ENCODE peak calls at places on chromosomes 4 and X, in seven cellular contexts. One of them, this sample, is unnamed. For H3K9me3, the result is how much of the 10 kb centered on the place peaks cover.

GRCh38 chrX:11180571-11180970 is 69.4 kb downstream of the HCCS start:
- DNase-seq in A549: no peak
- DNase-seq in ovary: no peak
- DNase-seq in stomach: no peak
- DNase-seq in transverse colon: no peak
- DNase-seq in tibial nerve: no peak
- DNase-seq in GM12878: no peak
- DNase-seq in this sample: no peak

GRCh38 chr4:177699365-177700213 is 257.4 kb upstream of the AGA start:
- DNase-seq in transverse colon: no peak
- DNase-seq in A549: no peak
- DNase-seq in tibial nerve: no peak
- DNase-seq in GM12878: no peak
- DNase-seq in ovary: no peak
- DNase-seq in stomach: no peak
- DNase-seq in this sample: no peak

GRCh38 chr4:41882622-41883347 is 52.4 kb upstream of the TMEM33 start:
- DNase-seq in ovary: no peak
- DNase-seq in A549: peak
- DNase-seq in transverse colon: no peak
- DNase-seq in stomach: peak
- DNase-seq in GM12878: no peak
- DNase-seq in tibial nerve: no peak
- DNase-seq in this sample: no peak

GRCh38 chr4:148951346-148951745 is 509.1 kb upstream of the NR3C2 start:
- DNase-seq in A549: no peak
- DNase-seq in stomach: no peak
- DNase-seq in tibial nerve: no peak
- DNase-seq in transverse colon: no peak
- DNase-seq in ovary: no peak
- DNase-seq in GM12878: no peak
- DNase-seq in this sample: no peak

GRCh38 chr4:154877110-154877760 is 96.2 kb downstream of the RBM46 start:
- DNase-seq in ovary: no peak
- DNase-seq in transverse colon: no peak
- DNase-seq in tibial nerve: no peak
- DNase-seq in A549: no peak
- DNase-seq in stomach: no peak
- DNase-seq in GM12878: no peak
- DNase-seq in this sample: no peak

GRCh38 chr4:54082168-54082567 is 17.8 kb upstream of the CHIC2 start:
- DNase-seq in GM12878: no peak
- DNase-seq in transverse colon: peak
- DNase-seq in stomach: peak
- DNase-seq in A549: peak
- DNase-seq in ovary: no peak
- DNase-seq in tibial nerve: no peak
- DNase-seq in this sample: no peak

GRCh38 chrX:40105791-40106676 is 8.3 kb upstream of the BCOR start:
- DNase-seq in A549: peak
- DNase-seq in stomach: peak
- DNase-seq in GM12878: no peak
- DNase-seq in ovary: peak
- DNase-seq in transverse colon: peak
- DNase-seq in tibial nerve: peak
- DNase-seq in this sample: peak

GRCh38 chrX:154365052-154365600 is 9.3 kb downstream of the FLNA start:
- DNase-seq in transverse colon: no peak
- DNase-seq in GM12878: no peak
- DNase-seq in ovary: no peak
- DNase-seq in tibial nerve: no peak
- DNase-seq in stomach: no peak
- DNase-seq in A549: no peak
- DNase-seq in this sample: no peak

GRCh38 chrX:124086411-124086810 is 124.9 kb downstream of the STAG2 start:
- DNase-seq in ovary: no peak
- DNase-seq in stomach: no peak
- DNase-seq in GM12878: no peak
- DNase-seq in transverse colon: no peak
- DNase-seq in A549: no peak
- DNase-seq in tibial nerve: no peak
- DNase-seq in this sample: no peak

GRCh38 chr4:175916636-175917351 is 104.7 kb upstream of the GPM6A start:
- DNase-seq in GM12878: no peak
- DNase-seq in A549: no peak
- DNase-seq in transverse colon: no peak
- DNase-seq in tibial nerve: no peak
- DNase-seq in stomach: no peak
- DNase-seq in ovary: no peak
- DNase-seq in this sample: no peak

GRCh38 chr4:188139141-188139540 is at the start of gene TRIML1:
- DNase-seq in A549: no peak
- DNase-seq in stomach: no peak
- DNase-seq in GM12878: no peak
- DNase-seq in transverse colon: no peak
- DNase-seq in ovary: no peak
- DNase-seq in tibial nerve: no peak
- DNase-seq in this sample: no peak

GRCh38 chr4:134544303-134544761 is 342.7 kb upstream of the PABPC4L start:
- DNase-seq in GM12878: no peak
- DNase-seq in transverse colon: peak
- DNase-seq in stomach: no peak
- DNase-seq in A549: no peak
- DNase-seq in ovary: no peak
- DNase-seq in tibial nerve: no peak
- DNase-seq in this sample: peak

GRCh38 chr4:81466841-81467671 is 4.7 kb downstream of the RASGEF1B start:
- DNase-seq in GM12878: peak
- DNase-seq in stomach: peak
- DNase-seq in transverse colon: peak
- DNase-seq in ovary: peak
- DNase-seq in A549: no peak
- DNase-seq in tibial nerve: peak
- DNase-seq in this sample: no peak

GRCh38 chrX:110338850-110339373 is 19.7 kb upstream of the RTL9 start:
- DNase-seq in tibial nerve: no peak
- DNase-seq in GM12878: no peak
- DNase-seq in ovary: no peak
- DNase-seq in transverse colon: no peak
- DNase-seq in stomach: peak
- DNase-seq in A549: no peak
- DNase-seq in this sample: no peak

GRCh38 chr4:180688480-180688879 is 1554.7 kb upstream of the TENM3 start:
- DNase-seq in stomach: no peak
- DNase-seq in tibial nerve: no peak
- DNase-seq in A549: no peak
- DNase-seq in GM12878: no peak
- DNase-seq in ovary: no peak
- DNase-seq in transverse colon: no peak
- DNase-seq in this sample: no peak

GRCh38 chrX:7132335-7133035 is 15.0 kb upstream of the STS start:
- DNase-seq in transverse colon: peak
- DNase-seq in ovary: no peak
- DNase-seq in stomach: peak
- DNase-seq in tibial nerve: no peak
- DNase-seq in A549: peak
- DNase-seq in GM12878: no peak
- DNase-seq in this sample: no peak

GRCh38 chr4:123573866-123574508 is 177.4 kb downstream of the SPRY1 start:
- DNase-seq in stomach: no peak
- DNase-seq in transverse colon: no peak
- DNase-seq in A549: no peak
- DNase-seq in tibial nerve: no peak
- DNase-seq in ovary: no peak
- DNase-seq in GM12878: no peak
- DNase-seq in this sample: no peak

GRCh38 chr4:55183926-55184599 is 58.7 kb upstream of the KDR start:
- DNase-seq in stomach: peak
- DNase-seq in tibial nerve: no peak
- DNase-seq in ovary: no peak
- DNase-seq in GM12878: no peak
- DNase-seq in transverse colon: no peak
- DNase-seq in A549: peak
- DNase-seq in this sample: no peak

GRCh38 chrX:31036895-31037294 is 34.9 kb downstream of the FTHL17 start:
- DNase-seq in GM12878: no peak
- DNase-seq in stomach: peak
- DNase-seq in transverse colon: peak
- DNase-seq in ovary: no peak
- DNase-seq in A549: peak
- DNase-seq in tibial nerve: peak
- DNase-seq in this sample: no peak

GRCh38 chr4:118032691-118033090 is 1.6 kb upstream of the NDST3 start:
- DNase-seq in transverse colon: no peak
- DNase-seq in GM12878: no peak
- DNase-seq in stomach: no peak
- DNase-seq in ovary: no peak
- DNase-seq in A549: no peak
- DNase-seq in tibial nerve: no peak
- DNase-seq in this sample: no peak

GRCh38 chr4:186845137-186845842 is 121.6 kb upstream of the FAT1 start:
- DNase-seq in GM12878: no peak
- DNase-seq in tibial nerve: no peak
- DNase-seq in A549: no peak
- DNase-seq in stomach: no peak
- DNase-seq in ovary: peak
- DNase-seq in transverse colon: peak
- DNase-seq in this sample: peak

GRCh38 chr4:112038861-112039260 is 106.4 kb upstream of the FAM241A start:
- DNase-seq in A549: no peak
- DNase-seq in transverse colon: no peak
- DNase-seq in GM12878: no peak
- DNase-seq in ovary: no peak
- DNase-seq in tibial nerve: no peak
- DNase-seq in stomach: no peak
- DNase-seq in this sample: no peak

GRCh38 chr4:113411496-113411938 is 350.0 kb downstream of the CAMK2D start:
- DNase-seq in GM12878: no peak
- DNase-seq in tibial nerve: no peak
- DNase-seq in transverse colon: no peak
- DNase-seq in ovary: no peak
- DNase-seq in A549: no peak
- DNase-seq in stomach: no peak
- DNase-seq in this sample: no peak

GRCh38 chr4:164924670-164925238 is 47.8 kb downstream of the APELA start:
- DNase-seq in transverse colon: no peak
- DNase-seq in stomach: no peak
- DNase-seq in tibial nerve: no peak
- DNase-seq in ovary: no peak
- DNase-seq in A549: no peak
- DNase-seq in GM12878: no peak
- DNase-seq in this sample: no peak

GRCh38 chr4:86300516-86300915 is 59.3 kb downstream of the MAPK10 start:
- DNase-seq in A549: no peak
- DNase-seq in stomach: no peak
- DNase-seq in ovary: no peak
- DNase-seq in tibial nerve: no peak
- DNase-seq in GM12878: no peak
- DNase-seq in transverse colon: no peak
- DNase-seq in this sample: no peak

GRCh38 chr4:26204911-26205368 is 115.9 kb upstream of the RBPJ start:
- DNase-seq in stomach: peak
- DNase-seq in tibial nerve: peak
- DNase-seq in transverse colon: no peak
- DNase-seq in GM12878: no peak
- DNase-seq in A549: no peak
- DNase-seq in ovary: peak
- DNase-seq in this sample: peak

GRCh38 chrX:1394731-1395501 is 3.0 kb upstream of the SLC25A6 start:
- DNase-seq in GM12878: no peak
- DNase-seq in ovary: peak
- DNase-seq in stomach: no peak
- DNase-seq in A549: no peak
- DNase-seq in transverse colon: no peak
- DNase-seq in tibial nerve: no peak
- DNase-seq in this sample: peak

GRCh38 chrX:132046533-132046932 is 23.4 kb downstream of the STK26 start:
- DNase-seq in stomach: no peak
- DNase-seq in GM12878: no peak
- DNase-seq in A549: no peak
- DNase-seq in tibial nerve: no peak
- DNase-seq in transverse colon: no peak
- DNase-seq in ovary: no peak
- DNase-seq in this sample: no peak
- TF ChIP-seq EP300 in stomach: no peak
- TF ChIP-seq EP300 in GM12878: no peak
- TF ChIP-seq EP300 in A549: no peak
- TF ChIP-seq EP300 in tibial nerve: no peak
- TF ChIP-seq EP300 in transverse colon: no peak
- TF ChIP-seq EP300 in ovary: no peak
- TF ChIP-seq EP300 in this sample: no peak

GRCh38 chrX:153102436-153102835 is 30.2 kb downstream of the PNMA6A start:
- DNase-seq in A549: no peak
- DNase-seq in stomach: no peak
- DNase-seq in transverse colon: no peak
- DNase-seq in GM12878: no peak
- DNase-seq in ovary: no peak
- DNase-seq in tibial nerve: no peak
- DNase-seq in this sample: no peak
- H3K9me3 ChIP-seq in A549: under half
- H3K9me3 ChIP-seq in stomach: under half
- H3K9me3 ChIP-seq in transverse colon: under half
- H3K9me3 ChIP-seq in GM12878: under half
- H3K9me3 ChIP-seq in ovary: under half
- H3K9me3 ChIP-seq in tibial nerve: under half
- H3K9me3 ChIP-seq in this sample: under half

GRCh38 chr4:2755821-2756690 is at the start of gene TNIP2:
- DNase-seq in A549: peak
- DNase-seq in stomach: peak
- DNase-seq in ovary: peak
- DNase-seq in GM12878: no peak
- DNase-seq in tibial nerve: peak
- DNase-seq in transverse colon: peak
- DNase-seq in this sample: peak
- TF ChIP-seq POLR2A in A549: peak
- TF ChIP-seq POLR2A in stomach: no peak
- TF ChIP-seq POLR2A in ovary: peak
- TF ChIP-seq POLR2A in GM12878: peak
- TF ChIP-seq POLR2A in tibial nerve: peak
- TF ChIP-seq POLR2A in transverse colon: peak
- TF ChIP-seq POLR2A in this sample: no peak

DNA sequence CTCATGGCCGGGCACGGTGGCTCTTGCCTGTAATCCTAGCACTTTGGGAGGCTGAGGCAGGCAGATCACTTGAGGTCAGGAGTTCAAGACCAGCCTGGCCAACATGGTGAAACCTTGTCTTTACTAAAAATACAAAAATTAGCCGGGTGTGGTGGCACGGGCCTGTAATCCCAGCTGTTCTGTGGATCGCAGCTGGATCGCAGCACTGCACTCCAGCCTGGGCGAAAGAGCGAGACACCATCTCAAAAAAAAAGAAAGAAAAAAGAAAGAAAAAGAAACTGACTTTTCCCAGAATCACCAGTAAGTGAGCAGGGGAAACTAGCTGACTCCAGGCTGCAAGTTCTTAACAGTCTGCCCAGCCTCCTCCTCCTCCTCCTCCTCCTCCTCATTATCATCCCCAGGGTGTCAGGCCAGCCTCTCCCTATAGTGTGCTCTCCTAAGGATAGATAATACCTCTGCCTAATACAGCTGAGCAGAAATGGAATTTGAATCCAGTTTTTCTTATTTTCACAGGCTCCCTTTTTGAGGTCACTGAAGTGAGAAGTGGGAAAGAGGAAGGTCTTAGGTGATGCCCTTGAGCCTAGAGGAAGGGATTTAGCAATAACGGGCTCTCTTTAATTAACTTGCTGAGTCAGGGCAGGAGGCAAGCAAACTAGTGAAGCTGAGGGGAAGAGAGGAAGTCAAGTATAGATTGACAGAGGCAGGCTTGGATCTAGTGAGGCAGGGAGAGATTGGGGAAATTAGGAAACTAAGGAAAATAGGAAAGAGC is 11.8 kb upstream of the ELF2 start:
- DNase-seq in tibial nerve: no peak
- DNase-seq in GM12878: no peak
- DNase-seq in A549: no peak
- DNase-seq in stomach: no peak
- DNase-seq in ovary: no peak
- DNase-seq in transverse colon: no peak
- DNase-seq in this sample: no peak
- TF ChIP-seq EP300 in tibial nerve: peak
- TF ChIP-seq EP300 in GM12878: no peak
- TF ChIP-seq EP300 in A549: no peak
- TF ChIP-seq EP300 in stomach: no peak
- TF ChIP-seq EP300 in ovary: no peak
- TF ChIP-seq EP300 in transverse colon: no peak
- TF ChIP-seq EP300 in this sample: no peak